ENCODE peak calls at places on chromosome X, in six cellular contexts. One of them, this sample, is unnamed.

GRCh38 chrX:55007633-55008032 is 7.5 kb downstream of the APEX2 start:
- DNase-seq in H9: no peak
- DNase-seq in upper lobe of left lung: no peak
- DNase-seq in breast epithelium: no peak
- DNase-seq in PC-3: peak; percentile 86
- DNase-seq in pancreas: no peak
- DNase-seq in this sample: no peak

GRCh38 chrX:3206314-3206713 is 140.1 kb downstream of the MXRA5 start:
- DNase-seq in breast epithelium: no peak
- DNase-seq in PC-3: no peak
- DNase-seq in pancreas: no peak
- DNase-seq in H9: no peak
- DNase-seq in upper lobe of left lung: no peak
- DNase-seq in this sample: no peak

GRCh38 chrX:11757729-11758399 is at the start of gene MSL3:
- DNase-seq in upper lobe of left lung: peak; percentile 94
- DNase-seq in pancreas: peak; percentile 85
- DNase-seq in breast epithelium: peak; percentile 19
- DNase-seq in H9: peak; percentile 60
- DNase-seq in PC-3: peak; percentile 50
- DNase-seq in this sample: peak; percentile 78

GRCh38 chrX:37926700-37927099 is 79.3 kb upstream of the DYNLT3 start:
- DNase-seq in PC-3: peak; percentile 69
- DNase-seq in pancreas: no peak
- DNase-seq in breast epithelium: no peak
- DNase-seq in H9: no peak
- DNase-seq in upper lobe of left lung: no peak
- DNase-seq in this sample: no peak

GRCh38 chrX:103562801-103563200 is 22.5 kb upstream of the TCEAL4 start:
- DNase-seq in breast epithelium: no peak
- DNase-seq in PC-3: peak; percentile 40
- DNase-seq in H9: no peak
- DNase-seq in pancreas: no peak
- DNase-seq in upper lobe of left lung: no peak
- DNase-seq in this sample: no peak

GRCh38 chrX:119502727-119503483 is 34.7 kb downstream of the SLC25A5 start:
- DNase-seq in PC-3: peak; percentile 86
- DNase-seq in H9: peak; percentile 32
- DNase-seq in upper lobe of left lung: no peak
- DNase-seq in breast epithelium: peak; percentile 64
- DNase-seq in pancreas: no peak
- DNase-seq in this sample: no peak

GRCh38 chrX:93673869-93674271 is at the start of gene FAM133A:
- DNase-seq in H9: no peak
- DNase-seq in pancreas: no peak
- DNase-seq in PC-3: peak; percentile 30
- DNase-seq in upper lobe of left lung: no peak
- DNase-seq in breast epithelium: no peak
- DNase-seq in this sample: no peak

GRCh38 chrX:108439961-108440696 is 491 bp downstream of the COL4A5 start:
- DNase-seq in breast epithelium: no peak
- DNase-seq in pancreas: peak; percentile 36
- DNase-seq in upper lobe of left lung: no peak
- DNase-seq in H9: peak; percentile 43
- DNase-seq in PC-3: no peak
- DNase-seq in this sample: peak; percentile 70

GRCh38 chrX:19705196-19705769 is 182.1 kb downstream of the SH3KBP1 start:
- DNase-seq in PC-3: no peak
- DNase-seq in upper lobe of left lung: no peak
- DNase-seq in breast epithelium: no peak
- DNase-seq in H9: no peak
- DNase-seq in pancreas: no peak
- DNase-seq in this sample: no peak

GRCh38 chrX:96683997-96684338 is 674 bp upstream of the DIAPH2 start:
- DNase-seq in upper lobe of left lung: no peak
- DNase-seq in PC-3: no peak
- DNase-seq in H9: no peak
- DNase-seq in pancreas: no peak
- DNase-seq in breast epithelium: no peak
- DNase-seq in this sample: no peak

GRCh38 chrX:151771726-151772125 is 37.2 kb downstream of the CNGA2 start:
- DNase-seq in breast epithelium: no peak
- DNase-seq in PC-3: no peak
- DNase-seq in upper lobe of left lung: no peak
- DNase-seq in H9: no peak
- DNase-seq in pancreas: no peak
- DNase-seq in this sample: no peak

GRCh38 chrX:145178268-145178667 is 69.0 kb upstream of the SPANXN1 start:
- DNase-seq in upper lobe of left lung: no peak
- DNase-seq in H9: no peak
- DNase-seq in breast epithelium: no peak
- DNase-seq in pancreas: no peak
- DNase-seq in PC-3: peak; percentile 33
- DNase-seq in this sample: no peak

GRCh38 chrX:8607326-8607725 is 124.6 kb downstream of the ANOS1 start:
- DNase-seq in upper lobe of left lung: no peak
- DNase-seq in pancreas: no peak
- DNase-seq in PC-3: peak; percentile 61
- DNase-seq in breast epithelium: no peak
- DNase-seq in H9: no peak
- DNase-seq in this sample: no peak

GRCh38 chrX:146278381-146278780 is 460.8 kb downstream of the SLITRK2 start:
- DNase-seq in breast epithelium: no peak
- DNase-seq in PC-3: no peak
- DNase-seq in upper lobe of left lung: no peak
- DNase-seq in H9: peak; percentile 36
- DNase-seq in pancreas: no peak
- DNase-seq in this sample: peak; percentile 66

GRCh38 chrX:132956421-132957210 is 1.8 kb downstream of the HS6ST2 start:
- DNase-seq in breast epithelium: no peak
- DNase-seq in pancreas: peak; percentile 81
- DNase-seq in upper lobe of left lung: peak; percentile 70
- DNase-seq in H9: no peak
- DNase-seq in PC-3: no peak
- DNase-seq in this sample: peak; percentile 73

GRCh38 chrX:110432831-110433230 is 74.2 kb downstream of the RTL9 start:
- DNase-seq in upper lobe of left lung: peak; percentile 26
- DNase-seq in breast epithelium: no peak
- DNase-seq in pancreas: no peak
- DNase-seq in PC-3: no peak
- DNase-seq in H9: no peak
- DNase-seq in this sample: no peak

GRCh38 chrX:44980403-44980802 is 107.4 kb downstream of the KDM6A start:
- DNase-seq in PC-3: no peak
- DNase-seq in H9: no peak
- DNase-seq in upper lobe of left lung: no peak
- DNase-seq in pancreas: no peak
- DNase-seq in breast epithelium: no peak
- DNase-seq in this sample: no peak
- H3K27ac ChIP-seq in PC-3: no peak overlapping the region
- H3K27ac ChIP-seq in H9: no peak overlapping the region
- H3K27ac ChIP-seq in upper lobe of left lung: no peak overlapping the region
- H3K27ac ChIP-seq in pancreas: no peak overlapping the region
- H3K27ac ChIP-seq in breast epithelium: no peak overlapping the region
- H3K27ac ChIP-seq in this sample: no peak overlapping the region

GRCh38 chrX:43474321-43474720 is 181.8 kb upstream of the MAOA start:
- DNase-seq in upper lobe of left lung: no peak
- DNase-seq in breast epithelium: no peak
- DNase-seq in PC-3: peak; percentile 52
- DNase-seq in pancreas: no peak
- DNase-seq in H9: peak; percentile 49
- DNase-seq in this sample: peak; percentile 71
- TF ChIP-seq CTCF in upper lobe of left lung: no peak
- TF ChIP-seq CTCF in breast epithelium: no peak
- TF ChIP-seq CTCF in PC-3: peak; percentile 13
- TF ChIP-seq CTCF in pancreas: no peak
- TF ChIP-seq CTCF in H9: peak; percentile 58
- TF ChIP-seq CTCF in this sample: peak; percentile 65

DNA sequence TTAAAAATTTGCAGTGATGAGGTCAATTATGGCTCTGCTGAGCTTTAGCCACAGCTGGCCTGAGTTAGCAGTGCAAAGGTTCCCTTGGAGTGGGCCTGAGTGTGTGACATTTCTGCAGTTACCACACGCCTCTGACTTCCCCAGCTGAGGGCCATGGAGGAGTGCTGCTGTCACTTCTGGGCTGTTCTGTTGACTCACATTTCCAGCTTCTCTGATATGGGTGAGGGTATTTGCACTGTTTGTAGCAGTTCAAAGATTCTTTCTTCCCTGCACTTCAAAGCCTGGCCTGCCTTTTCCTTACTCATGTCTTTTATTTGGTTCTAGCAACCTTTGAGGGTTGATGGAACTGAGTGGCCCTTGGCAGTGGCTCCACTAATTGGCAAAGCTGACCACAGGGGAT is 26.5 kb upstream of the SCML1 start:
- DNase-seq in upper lobe of left lung: no peak
- DNase-seq in H9: no peak
- DNase-seq in PC-3: no peak
- DNase-seq in pancreas: no peak
- DNase-seq in breast epithelium: no peak
- DNase-seq in this sample: no peak
- H3K27ac ChIP-seq in upper lobe of left lung: no peak overlapping the region
- H3K27ac ChIP-seq in H9: no peak overlapping the region
- H3K27ac ChIP-seq in PC-3: no peak overlapping the region
- H3K27ac ChIP-seq in pancreas: no peak overlapping the region
- H3K27ac ChIP-seq in breast epithelium: no peak overlapping the region
- H3K27ac ChIP-seq in this sample: no peak overlapping the region

GRCh38 chrX:68821616-68822015 is 7.2 kb upstream of the EFNB1 start:
- DNase-seq in breast epithelium: no peak
- DNase-seq in H9: no peak
- DNase-seq in upper lobe of left lung: no peak
- DNase-seq in PC-3: no peak
- DNase-seq in pancreas: no peak
- DNase-seq in this sample: no peak

GRCh38 chrX:68823413-68824151 is 5.2 kb upstream of the EFNB1 start:
- DNase-seq in breast epithelium: no peak
- DNase-seq in pancreas: no peak
- DNase-seq in upper lobe of left lung: no peak
- DNase-seq in H9: no peak
- DNase-seq in PC-3: no peak
- DNase-seq in this sample: no peak

GRCh38 chrX:68824152-68824433 is 4.7 kb upstream of the EFNB1 start:
- DNase-seq in H9: no peak
- DNase-seq in PC-3: no peak
- DNase-seq in breast epithelium: no peak
- DNase-seq in upper lobe of left lung: no peak
- DNase-seq in pancreas: no peak
- DNase-seq in this sample: no peak

GRCh38 chrX:68824565-68825125 is 4.2 kb upstream of the EFNB1 start:
- DNase-seq in H9: peak; percentile 7
- DNase-seq in pancreas: no peak
- DNase-seq in breast epithelium: no peak
- DNase-seq in upper lobe of left lung: no peak
- DNase-seq in PC-3: no peak
- DNase-seq in this sample: no peak

GRCh38 chrX:68822641-68823410 is 6.0 kb upstream of the EFNB1 start:
- DNase-seq in pancreas: no peak
- DNase-seq in breast epithelium: no peak
- DNase-seq in PC-3: peak; percentile 67
- DNase-seq in H9: peak; percentile 66
- DNase-seq in upper lobe of left lung: no peak
- DNase-seq in this sample: peak; percentile 84
- TF ChIP-seq CTCF in pancreas: peak; percentile 30
- TF ChIP-seq CTCF in breast epithelium: peak; percentile 41
- TF ChIP-seq CTCF in PC-3: peak; percentile 74
- TF ChIP-seq CTCF in H9: peak; percentile 68
- TF ChIP-seq CTCF in upper lobe of left lung: peak; percentile 36
- TF ChIP-seq CTCF in this sample: peak; percentile 74

GRCh38 chrX:153688900-153689590 is 1.3 kb downstream of the SLC6A8 start:
- DNase-seq in upper lobe of left lung: peak; percentile 80
- DNase-seq in pancreas: peak; percentile 83
- DNase-seq in breast epithelium: peak; percentile 50
- DNase-seq in PC-3: peak; percentile 46
- DNase-seq in H9: no peak
- DNase-seq in this sample: no peak
- H3K27ac ChIP-seq in upper lobe of left lung: no peak overlapping the region
- H3K27ac ChIP-seq in pancreas: no peak overlapping the region
- H3K27ac ChIP-seq in breast epithelium: peak overlapping the region; percentile 13
- H3K27ac ChIP-seq in PC-3: no peak overlapping the region
- H3K27ac ChIP-seq in H9: no peak overlapping the region
- H3K27ac ChIP-seq in this sample: no peak overlapping the region

GRCh38 chrX:130975947-130976346 is 72.9 kb upstream of the ENOX2 start:
- DNase-seq in upper lobe of left lung: no peak
- DNase-seq in H9: no peak
- DNase-seq in breast epithelium: no peak
- DNase-seq in PC-3: peak; percentile 79
- DNase-seq in pancreas: no peak
- DNase-seq in this sample: peak; percentile 57
- TF ChIP-seq CTCF in upper lobe of left lung: no peak
- TF ChIP-seq CTCF in H9: peak; percentile 87
- TF ChIP-seq CTCF in breast epithelium: no peak
- TF ChIP-seq CTCF in PC-3: peak; percentile 75
- TF ChIP-seq CTCF in pancreas: peak; percentile 37
- TF ChIP-seq CTCF in this sample: peak; percentile 87

GRCh38 chrX:23855569-23855968 is 52.2 kb downstream of the APOO start:
- DNase-seq in breast epithelium: no peak
- DNase-seq in pancreas: no peak
- DNase-seq in PC-3: no peak
- DNase-seq in H9: no peak
- DNase-seq in upper lobe of left lung: no peak
- DNase-seq in this sample: no peak
- H3K27ac ChIP-seq in breast epithelium: no peak overlapping the region
- H3K27ac ChIP-seq in pancreas: no peak overlapping the region
- H3K27ac ChIP-seq in PC-3: no peak overlapping the region
- H3K27ac ChIP-seq in H9: no peak overlapping the region
- H3K27ac ChIP-seq in upper lobe of left lung: no peak overlapping the region
- H3K27ac ChIP-seq in this sample: no peak overlapping the region

DNA sequence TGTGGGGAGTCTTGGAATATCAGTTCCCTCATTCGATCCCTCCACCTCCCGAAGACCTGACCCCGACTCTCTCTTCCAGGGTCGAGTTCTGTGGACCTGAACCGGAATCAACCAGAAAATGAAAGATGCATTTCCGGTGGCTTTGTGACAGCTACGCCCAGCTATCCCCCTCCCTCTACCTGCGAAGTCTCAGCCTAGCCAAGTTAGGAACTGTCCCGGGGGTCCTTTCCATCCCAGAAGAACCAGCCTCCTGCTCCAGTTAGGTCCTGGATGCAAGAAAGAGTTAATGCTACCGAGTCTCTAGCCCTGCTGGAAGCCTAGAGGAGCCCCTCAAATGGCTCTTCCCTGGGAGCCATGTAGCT is 13.4 kb upstream of the ETDC start:
- DNase-seq in pancreas: no peak
- DNase-seq in PC-3: no peak
- DNase-seq in breast epithelium: no peak
- DNase-seq in H9: no peak
- DNase-seq in upper lobe of left lung: no peak
- DNase-seq in this sample: no peak
- TF ChIP-seq CTCF in pancreas: no peak
- TF ChIP-seq CTCF in PC-3: no peak
- TF ChIP-seq CTCF in breast epithelium: no peak
- TF ChIP-seq CTCF in H9: no peak
- TF ChIP-seq CTCF in upper lobe of left lung: no peak
- TF ChIP-seq CTCF in this sample: peak; percentile 2